ENCODE peak calls at places on chromosomes 16 and 17, in seven cellular contexts. A is epithelial cell of esophagus, T is right lobe of liver, V is NCI-H748 treated with DMSO at 0.1 percent for 48 hours, D is NCI-H1105 treated with DMSO at 0.1 percent for 48 hours, Y is NCI-H1048, L is ELR. Z is an unnamed sample.

GRCh38 chr16:20910781-20911321 is 10.3 kb downstream of the LYRM1 start:
- DNase-seq in A (peak), T (no peak), V (no peak), D (no peak), Y (no peak), L (peak), Z (peak)

GRCh38 chr16:35391328-35391727 is 1931.9 kb downstream of the TP53TG3F start:
- DNase-seq in A (peak), T (peak), V (peak), D (peak), Y (no peak), L (peak), Z (no peak)

GRCh38 chr16:85415196-85415988 is 197.7 kb upstream of the GSE1 start:
- DNase-seq in A (no peak), T (peak), V (no peak), D (no peak), Y (no peak), L (no peak), Z (no peak)

GRCh38 chr16:57994778-57995177 is 5.7 kb downstream of the ZNF319 start:
- DNase-seq in A (peak), T (peak), V (no peak), D (no peak), Y (no peak), L (peak), Z (no peak)

GRCh38 chr16:86508028-86508946 is 2.0 kb upstream of the FOXF1 start:
- DNase-seq in A (no peak), T (no peak), V (no peak), D (no peak), Y (no peak), L (peak), Z (no peak)

GRCh38 chr17:7834891-7835817 is 1.1 kb downstream of the KDM6B start:
- DNase-seq in A (peak), T (peak), V (peak), D (peak), Y (peak), L (peak), Z (peak)

GRCh38 chr17:57641761-57642160 is 103.3 kb downstream of the CCDC182 start:
- DNase-seq in A (no peak), T (no peak), V (no peak), D (no peak), Y (no peak), L (no peak), Z (no peak)

GRCh38 chr17:2337152-2337810 is at the start of gene SGSM2:
- DNase-seq in A (peak), T (peak), V (peak), D (peak), Y (peak), L (peak), Z (peak)

GRCh38 chr17:8679136-8679535 is 48.6 kb upstream of the MYH10 start:
- DNase-seq in A (no peak), T (no peak), V (no peak), D (no peak), Y (no peak), L (no peak), Z (no peak)

GRCh38 chr16:70770968-70771552 is 29.9 kb downstream of the VAC14 start:
- DNase-seq in A (peak), T (peak), V (no peak), D (no peak), Y (no peak), L (peak), Z (no peak)

GRCh38 chr16:8063151-8063550 is 527.2 kb downstream of the TMEM114 start:
- DNase-seq in A (no peak), T (no peak), V (no peak), D (no peak), Y (no peak), L (no peak), Z (no peak)

GRCh38 chr16:89736554-89736953 is 15.2 kb downstream of the ZNF276 start:
- DNase-seq in A (no peak), T (no peak), V (no peak), D (no peak), Y (no peak), L (no peak), Z (no peak)

GRCh38 chr17:33868899-33869298 is 386.2 kb upstream of the CCL2 start:
- DNase-seq in A (no peak), T (no peak), V (no peak), D (no peak), Y (no peak), L (no peak), Z (no peak)

GRCh38 chr17:27323538-27324212 is 29.8 kb downstream of the WSB1 start:
- DNase-seq in A (peak), T (peak), V (peak), D (no peak), Y (no peak), L (peak), Z (no peak)

GRCh38 chr17:17124341-17124740 is 81.8 kb downstream of the PLD6 start:
- DNase-seq in A (no peak), T (no peak), V (no peak), D (no peak), Y (no peak), L (no peak), Z (no peak)

GRCh38 chr16:80285089-80285488 is 255.7 kb upstream of the DYNLRB2 start:
- DNase-seq in A (peak), T (no peak), V (no peak), D (no peak), Y (no peak), L (peak), Z (peak)

GRCh38 chr16:89583197-89583894 is 7.8 kb downstream of the CPNE7 start:
- DNase-seq in A (no peak), T (no peak), V (no peak), D (no peak), Y (no peak), L (no peak), Z (no peak)

GRCh38 chr17:74768763-74769114 is 7.4 kb downstream of the NAT9 start:
- DNase-seq in A (no peak), T (no peak), V (no peak), D (no peak), Y (no peak), L (no peak), Z (no peak)

GRCh38 chr16:74651841-74652240 is 14.8 kb downstream of the RFWD3 start:
- DNase-seq in A (peak), T (no peak), V (no peak), D (no peak), Y (no peak), L (no peak), Z (no peak)

GRCh38 chr16:51919736-51920135 is 627.2 kb downstream of the TOX3 start:
- DNase-seq in A (peak), T (no peak), V (no peak), D (no peak), Y (no peak), L (peak), Z (no peak)

GRCh38 chr17:7626307-7626706 is 1.3 kb downstream of the SAT2 start:
- DNase-seq in A (no peak), T (no peak), V (no peak), D (no peak), Y (no peak), L (no peak), Z (no peak)

GRCh38 chr17:40024901-40025300 is 9.7 kb downstream of the CSF3 start:
- DNase-seq in A (peak), T (no peak), V (no peak), D (no peak), Y (no peak), L (peak), Z (peak)

GRCh38 chr17:63528183-63528582 is 5.0 kb downstream of the KCNH6 start:
- DNase-seq in A (no peak), T (no peak), V (no peak), D (no peak), Y (no peak), L (no peak), Z (no peak)

GRCh38 chr16:49849037-49849436 is 6.9 kb downstream of the ZNF423 start:
- DNase-seq in A (no peak), T (no peak), V (no peak), D (no peak), Y (no peak), L (no peak), Z (no peak)

GRCh38 chr17:18362509-18363020 is 785 bp downstream of the SHMT1 start:
- DNase-seq in A (peak), T (peak), V (no peak), D (peak), Y (no peak), L (peak), Z (peak)

Z was measured in astrocyte.